ENCODE peak calls at places on chromosomes 16 and 17, in five cellular contexts. W, C, I, D and P are unnamed samples.

GRCh38 chr16:57387598-57388354 is 15.5 kb downstream of the CX3CL1 start:
- DNase-seq in W (no peak), I (no peak), C (no peak), D (no peak), P (no peak)

GRCh38 chr17:74192950-74193781 is 10.3 kb upstream of the RPL38 start:
- DNase-seq in C (no peak), D (peak), W (peak), I (no peak), P (peak)

GRCh38 chr17:74332763-74333220 is 6.8 kb downstream of the KIF19 start:
- DNase-seq in C (no peak), D (peak), I (no peak), W (no peak), P (no peak)

GRCh38 chr16:67822511-67822910 is 15.8 kb downstream of the TSNAXIP1 start:
- DNase-seq in I (no peak), C (no peak), D (no peak), W (no peak), P (no peak)

GRCh38 chr16:18800674-18801196 is 614 bp downstream of the ARL6IP1 start:
- DNase-seq in D (peak), I (peak), W (no peak), C (no peak), P (no peak)

GRCh38 chr17:55437165-55437605 is 15.6 kb upstream of the MMD start:
- DNase-seq in C (no peak), D (no peak), W (no peak), I (no peak), P (no peak)

GRCh38 chr17:78791840-78792709 is 10.0 kb upstream of the CYTH1 start:
- DNase-seq in D (no peak), I (no peak), C (no peak), W (no peak), P (no peak)

GRCh38 chr16:80283450-80284392 is 257.1 kb upstream of the DYNLRB2 start:
- DNase-seq in I (no peak), W (no peak), C (no peak), D (no peak), P (no peak)

GRCh38 chr16:8962393-8963009 is 1.2 kb downstream of the USP7 start:
- DNase-seq in C (peak), I (no peak), W (peak), D (peak), P (no peak)

GRCh38 chr16:78478267-78478821 is 378.9 kb downstream of the WWOX start:
- DNase-seq in W (no peak), C (no peak), D (no peak), I (no peak), P (no peak)

GRCh38 chr16:30113711-30114333 is 485 bp upstream of the GDPD3 start:
- DNase-seq in W (no peak), I (no peak), D (no peak), C (no peak), P (no peak)

GRCh38 chr17:65100316-65101140 is 36.6 kb upstream of the RGS9 start:
- DNase-seq in I (peak), D (peak), W (peak), C (peak), P (peak)

GRCh38 chr17:65359016-65359415 is 202.4 kb downstream of the AXIN2 start:
- DNase-seq in I (peak), C (no peak), W (no peak), D (no peak), P (no peak)

GRCh38 chr17:65332375-65332774 is 195.2 kb downstream of the RGS9 start:
- DNase-seq in I (peak), W (no peak), D (no peak), C (no peak), P (no peak)

GRCh38 chr17:5826384-5826783 is 242.1 kb upstream of the NLRP1 start:
- DNase-seq in C (no peak), D (no peak), W (no peak), I (no peak), P (no peak)

GRCh38 chr16:68539704-68540370 is 746 bp downstream of the ZFP90 start:
- DNase-seq in C (no peak), W (no peak), D (no peak), I (peak), P (no peak)

GRCh38 chr16:16021988-16022682 is 72.7 kb downstream of the ABCC1 start:
- DNase-seq in D (peak), C (peak), I (peak), W (peak), P (peak)

GRCh38 chr17:80749611-80750010 is 205.0 kb downstream of the RPTOR start:
- DNase-seq in I (no peak), D (no peak), C (no peak), W (no peak), P (no peak)

GRCh38 chr17:71978435-71978834 is 142.4 kb upstream of the SOX9 start:
- DNase-seq in W (no peak), I (no peak), D (no peak), C (no peak), P (no peak)

GRCh38 chr16:66254751-66255150 is 111.7 kb upstream of the CDH5 start:
- DNase-seq in C (no peak), W (no peak), I (peak), D (no peak), P (no peak)

GRCh38 chr16:20348365-20349185 is 3.9 kb downstream of the UMOD start:
- DNase-seq in W (no peak), I (peak), D (no peak), C (no peak), P (no peak)

GRCh38 chr17:81256616-81257015 is 17.5 kb downstream of the NDUFAF8 start:
- DNase-seq in I (no peak), W (no peak), D (no peak), C (no peak), P (no peak)

GRCh38 chr16:57852189-57852588 is 49.9 kb upstream of the KIFC3 start:
- DNase-seq in C (no peak), D (no peak), I (no peak), W (no peak), P (no peak)

GRCh38 chr16:51615141-51615540 is 464.1 kb upstream of the SALL1 start:
- DNase-seq in D (no peak), W (no peak), I (no peak), C (no peak), P (no peak)

GRCh38 chr16:12141556-12141955 is 165.0 kb downstream of the SNX29 start:
- DNase-seq in I (no peak), W (no peak), D (no peak), C (no peak), P (no peak)

GRCh38 chr16:88653101-88653500 is 2.2 kb upstream of the CYBA start:
- DNase-seq in W (peak), I (no peak), C (no peak), D (no peak), P (no peak)

GRCh38 chr16:35134471-35134870 is 1675.1 kb downstream of the TP53TG3F start:
- DNase-seq in I (no peak), C (no peak), W (no peak), D (no peak), P (no peak)

GRCh38 chr17:81044764-81045589 is 10.0 kb downstream of the BAIAP2 start:
- DNase-seq in C (peak), W (peak), D (peak), I (peak), P (peak)

GRCh38 chr17:74467221-74467951 is 952 bp downstream of the CD300A start:
- DNase-seq in I (no peak), D (peak), W (peak), C (no peak), P (no peak)

GRCh38 chr17:6547336-6547735 is 9.0 kb downstream of the PITPNM3 start:
- DNase-seq in D (no peak), W (no peak), C (no peak), I (no peak), P (no peak)

GRCh38 chr16:14150796-14151195 is 79.7 kb downstream of the MRTFB start:
- DNase-seq in C (no peak), I (no peak), W (no peak), D (no peak), P (no peak)

GRCh38 chr16:85888405-85889331 is 10.3 kb upstream of the IRF8 start:
- DNase-seq in I (peak), W (no peak), D (no peak), C (no peak), P (no peak)

GRCh38 chr17:74992223-74992622 is 4.8 kb downstream of the CDR2L start:
- DNase-seq in I (no peak), W (no peak), D (no peak), C (no peak), P (no peak)

GRCh38 chr17:7186241-7186640 is 7.1 kb upstream of the ASGR1 start:
- DNase-seq in D (no peak), W (no peak), C (no peak), I (no peak), P (no peak)

GRCh38 chr16:78704421-78704820 is 605.0 kb downstream of the WWOX start:
- DNase-seq in C (no peak), W (no peak), D (no peak), I (peak), P (no peak)

GRCh38 chr16:48608452-48608851 is 1.5 kb downstream of the N4BP1 start:
- DNase-seq in C (no peak), W (no peak), I (no peak), D (no peak), P (no peak)

GRCh38 chr17:1413281-1413791 is 13.3 kb upstream of the YWHAE start:
- DNase-seq in I (peak), D (peak), W (no peak), C (no peak), P (peak)

GRCh38 chr16:66899310-66899944 is 19.1 kb downstream of the PDP2 start:
- DNase-seq in C (peak), W (no peak), D (no peak), I (peak), P (no peak)

GRCh38 chr16:56260378-56260987 is 69.2 kb downstream of the GNAO1 start:
- DNase-seq in C (no peak), I (no peak), W (no peak), D (no peak), P (peak)

GRCh38 chr17:42773290-42774035 is at the start of gene VPS25:
- DNase-seq in I (peak), C (peak), W (peak), D (peak), P (peak)
- TF ChIP-seq CTCF in I (peak), C (no peak), W (no peak), D (no peak), P (no peak)

GRCh38 chr17:63679214-63679613 is 20.7 kb downstream of the LIMD2 start:
- DNase-seq in C (no peak), I (no peak), W (no peak), D (no peak), P (no peak)

GRCh38 chr17:63675607-63676539 is 24.1 kb downstream of the LIMD2 start:
- DNase-seq in C (peak), I (peak), W (no peak), D (peak), P (peak)

GRCh38 chr17:63675231-63675606 is 24.7 kb downstream of the LIMD2 start:
- DNase-seq in C (no peak), I (peak), D (no peak), W (no peak), P (no peak)

GRCh38 chr17:63680700-63681099 is 19.2 kb downstream of the LIMD2 start:
- DNase-seq in I (no peak), D (no peak), C (no peak), W (no peak), P (no peak)

DNA sequence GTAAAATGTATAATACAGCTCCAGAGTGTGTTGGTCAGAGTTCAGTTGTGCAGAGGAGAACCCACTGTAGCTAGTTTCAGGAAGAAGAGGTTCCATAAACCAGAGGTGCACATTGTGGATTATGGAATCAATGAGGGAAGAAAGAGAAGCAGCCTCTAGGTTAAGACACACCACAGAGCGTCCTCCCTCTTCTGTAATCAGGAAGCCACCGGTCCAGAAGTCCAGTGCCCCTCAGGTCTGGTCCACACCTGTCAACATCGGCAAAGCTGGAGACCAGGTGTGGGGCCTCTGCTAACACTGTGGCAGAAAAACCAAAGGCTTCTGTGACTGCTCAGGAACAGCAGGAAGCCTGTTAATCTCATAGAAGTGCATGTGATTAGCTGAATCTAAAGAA is 23.4 kb downstream of the LIMD2 start:
- DNase-seq in I (no peak), W (no peak), C (no peak), D (no peak), P (no peak)
- H3K27ac ChIP-seq in I (no peak), W (peak), C (no peak), D (peak), P (no peak)

DNA sequence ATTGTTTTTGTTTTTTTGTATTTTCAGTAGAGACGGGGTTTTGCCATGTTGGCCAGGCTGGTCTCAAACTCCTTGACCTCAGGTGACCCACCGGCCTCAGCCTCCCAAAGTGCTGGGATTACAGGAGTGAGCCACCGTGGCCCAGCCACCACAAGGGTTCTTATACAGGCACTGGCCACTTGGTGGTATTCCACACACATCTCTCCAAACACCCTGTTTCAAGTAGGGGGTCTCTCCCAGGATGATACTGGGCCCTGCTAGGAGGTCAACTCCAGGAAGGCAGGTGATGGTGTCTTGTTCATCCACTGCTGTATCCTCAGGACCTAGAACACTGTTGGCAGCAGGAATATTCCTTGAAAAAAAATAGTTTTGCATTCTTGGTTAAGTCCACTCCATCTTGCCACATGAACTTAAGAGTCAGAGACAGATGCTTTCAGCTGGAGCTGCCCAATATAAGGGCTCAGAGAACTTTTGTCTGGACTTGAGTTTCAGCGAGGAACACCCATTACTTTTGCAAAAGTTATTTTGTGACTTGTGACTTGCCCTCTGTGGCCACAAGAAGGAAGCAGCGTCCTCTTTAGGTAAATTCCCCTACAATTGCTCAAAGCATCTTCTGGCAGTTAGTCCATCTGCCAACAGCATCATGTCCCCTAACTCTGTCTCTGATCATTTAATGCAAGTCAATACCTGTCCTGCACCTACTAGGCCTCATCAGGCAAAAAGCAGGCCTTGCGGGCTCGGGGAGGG is 7.4 kb upstream of the EEF2K start:
- DNase-seq in I (no peak), D (no peak), W (no peak), C (no peak), P (no peak)
- TF ChIP-seq CTCF in I (no peak), D (no peak), W (no peak), C (no peak), P (no peak)

DNA sequence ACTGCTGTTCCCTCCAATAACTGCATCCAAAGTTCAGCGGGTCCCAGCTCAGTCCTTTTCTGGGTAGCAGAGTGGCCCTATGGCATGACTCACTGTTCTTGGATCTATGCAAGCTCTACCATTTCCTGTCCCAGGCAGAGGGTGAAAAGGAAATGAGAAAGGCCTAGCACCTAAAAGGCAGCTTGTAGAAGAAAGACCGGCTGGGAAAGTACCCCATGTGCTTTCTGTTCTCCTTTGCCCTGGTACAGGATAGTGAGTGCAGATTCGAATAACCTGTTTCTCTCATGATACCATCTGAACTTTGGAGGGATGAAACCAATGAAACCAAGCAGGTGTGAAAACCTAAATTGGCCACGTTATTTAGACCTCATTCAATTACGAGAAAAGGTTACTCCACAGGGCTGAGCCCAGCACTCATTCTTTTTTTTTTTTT is 12.7 kb upstream of the HASPIN start:
- DNase-seq in W (no peak), D (peak), I (peak), C (no peak), P (no peak)
- H3K27ac ChIP-seq in W (no peak), D (peak), I (no peak), C (no peak), P (no peak)

GRCh38 chr17:9115446-9116265 is 94.3 kb downstream of the NTN1 start:
- DNase-seq in I (peak), D (peak), C (peak), W (no peak), P (peak)
- TF ChIP-seq CTCF in I (peak), D (peak), C (no peak), W (no peak), P (peak)

GRCh38 chr17:82602986-82603385 is 45.3 kb downstream of the WDR45B start:
- DNase-seq in W (peak), C (no peak), I (no peak), D (no peak), P (no peak)
- H3K27ac ChIP-seq in W (peak), C (no peak), I (peak), D (peak), P (no peak)

GRCh38 chr17:35171834-35172233 is 22.4 kb downstream of the SLC35G3 start:
- DNase-seq in W (no peak), D (no peak), C (no peak), I (no peak), P (no peak)

GRCh38 chr17:35167666-35168065 is 20.0 kb downstream of the UNC45B start:
- DNase-seq in D (no peak), W (no peak), I (no peak), C (no peak), P (no peak)

GRCh38 chr17:35174835-35175334 is 19.3 kb downstream of the SLC35G3 start:
- DNase-seq in W (no peak), I (no peak), C (no peak), D (no peak), P (no peak)

GRCh38 chr17:35169964-35170363 is 22.3 kb downstream of the UNC45B start:
- DNase-seq in W (no peak), I (no peak), C (no peak), D (no peak), P (no peak)

DNA sequence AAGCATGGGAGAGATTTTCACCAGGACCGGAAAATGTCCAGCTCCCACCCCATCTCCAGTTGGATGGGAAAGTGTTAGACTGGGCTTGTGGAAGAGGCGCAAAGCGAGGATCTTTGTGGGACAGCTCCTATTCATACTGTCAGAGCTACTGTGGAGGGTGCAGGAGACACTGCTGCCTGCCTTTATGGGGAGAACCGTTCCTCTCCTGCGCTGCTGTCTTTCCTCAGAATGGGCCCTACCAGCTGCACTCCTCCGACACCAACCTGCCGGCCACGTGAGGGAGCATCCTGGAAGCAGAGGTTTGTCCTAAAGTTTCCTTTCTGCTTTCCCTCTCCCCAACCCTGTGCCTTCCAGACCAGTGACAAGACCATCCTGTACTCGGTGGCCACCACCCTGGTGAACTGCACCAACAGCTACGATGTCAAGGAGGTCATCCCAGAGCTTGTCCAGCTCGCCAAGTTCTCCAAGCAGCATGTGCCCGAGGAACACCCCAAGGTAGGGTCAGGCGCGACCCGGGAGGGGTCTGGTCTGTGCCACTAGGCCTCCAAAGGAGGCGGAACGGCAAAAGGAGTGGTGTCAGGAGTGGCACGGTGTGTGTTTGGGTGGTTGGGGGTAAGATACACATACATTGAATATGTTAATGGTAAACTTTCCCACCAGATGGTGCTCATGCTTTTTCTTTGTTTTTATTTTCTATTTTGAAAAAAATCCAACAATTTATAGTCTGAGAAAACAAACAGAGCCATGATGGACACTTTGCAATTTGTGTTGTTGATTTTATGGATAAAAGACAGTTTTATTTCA is 23.0 kb downstream of the SLC35G3 start:
- DNase-seq in D (no peak), I (peak), C (no peak), W (no peak), P (no peak)
- TF ChIP-seq CTCF in D (peak), I (no peak), C (no peak), W (no peak), P (peak)

GRCh38 chr17:37385439-37385990 is 9.7 kb downstream of the C17orf78 start:
- DNase-seq in D (no peak), C (no peak), W (no peak), I (no peak), P (no peak)

GRCh38 chr17:37389160-37389559 is 13.4 kb downstream of the C17orf78 start:
- DNase-seq in C (no peak), D (peak), W (no peak), I (no peak), P (no peak)

GRCh38 chr17:37391146-37391545 is 15.4 kb downstream of the C17orf78 start:
- DNase-seq in W (no peak), I (no peak), C (no peak), D (no peak), P (no peak)

GRCh38 chr17:37386462-37386861 is 10.7 kb downstream of the C17orf78 start:
- DNase-seq in C (no peak), I (no peak), D (no peak), W (no peak), P (no peak)

DNA sequence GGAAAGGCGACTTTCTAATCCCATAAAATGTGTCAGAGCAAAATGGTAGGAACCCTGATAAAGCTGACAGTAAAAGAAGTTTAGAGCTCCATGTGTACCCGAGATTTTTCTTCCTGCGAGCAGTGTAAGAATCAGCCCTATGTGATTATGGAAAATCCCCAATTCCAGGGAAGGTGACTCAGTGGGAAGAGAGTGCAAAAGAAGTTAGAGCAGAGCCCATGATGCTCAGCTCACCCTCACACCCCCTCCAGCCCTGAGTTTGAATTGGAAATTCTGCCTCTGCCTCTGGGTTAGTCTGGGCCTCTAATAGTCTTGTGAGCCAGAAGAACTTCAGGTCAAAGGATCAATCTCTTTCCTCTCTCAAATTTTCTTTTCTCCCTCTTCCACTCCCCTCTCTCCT is 12.5 kb downstream of the C17orf78 start:
- DNase-seq in W (no peak), I (no peak), C (no peak), D (no peak), P (no peak)
- H3K27ac ChIP-seq in W (no peak), I (no peak), C (no peak), D (no peak), P (no peak)